ENCODE peak calls at places on chromosomes 16 and 17, in four cellular contexts. V is H1, Q is HCT116, P is K562. J is an unnamed sample.

GRCh38 chr16:60815865-60816264 is 1220.4 kb downstream of the CDH8 start:
- DNase-seq in P (no peak), Q (no peak), V (no peak), J (no peak)

GRCh38 chr16:48462146-48462740 is 77.0 kb upstream of the SIAH1 start:
- DNase-seq in V (no peak), Q (no peak), P (no peak), J (no peak)

GRCh38 chr16:6573577-6573976 is 759.1 kb upstream of the RBFOX1 start:
- DNase-seq in V (peak), Q (no peak), P (no peak), J (peak)

GRCh38 chr17:76268991-76269981 is 4.1 kb downstream of the UBALD2 start:
- DNase-seq in P (no peak), Q (no peak), V (no peak), J (peak)

GRCh38 chr16:75452464-75453190 is 11.9 kb downstream of the TMEM170A start:
- DNase-seq in V (no peak), Q (no peak), P (no peak), J (peak)

GRCh38 chr17:76597156-76598003 is 11.7 kb upstream of the ST6GALNAC2 start:
- DNase-seq in Q (no peak), P (no peak), V (no peak), J (no peak)

GRCh38 chr16:87541004-87541881 is 48.4 kb upstream of the ZCCHC14 start:
- DNase-seq in P (no peak), V (no peak), Q (no peak), J (peak)

GRCh38 chr17:64357191-64357981 is 33.3 kb downstream of the PECAM1 start:
- DNase-seq in Q (no peak), V (no peak), P (no peak), J (no peak)

GRCh38 chr16:68923116-68923515 is 79.8 kb downstream of the TANGO6 start:
- DNase-seq in P (no peak), V (no peak), Q (peak), J (no peak)

GRCh38 chr17:64531955-64532371 is 25.2 kb downstream of the CEP95 start:
- DNase-seq in P (no peak), V (no peak), Q (no peak), J (no peak)

GRCh38 chr17:10048951-10049350 is 143.9 kb upstream of the RCVRN start:
- DNase-seq in Q (no peak), V (no peak), P (no peak), J (no peak)

GRCh38 chr17:42702446-42702845 is 20.1 kb downstream of the CNTNAP1 start:
- DNase-seq in V (no peak), P (no peak), Q (no peak), J (no peak)

GRCh38 chr17:62892870-62893338 is 73.1 kb upstream of the TANC2 start:
- DNase-seq in P (no peak), V (no peak), Q (no peak), J (no peak)

GRCh38 chr17:33498069-33498468 is 205.0 kb upstream of the ASIC2 start:
- DNase-seq in V (no peak), P (no peak), Q (no peak), J (no peak)

GRCh38 chr16:55605756-55606155 is 39.3 kb downstream of the CAPNS2 start:
- DNase-seq in P (no peak), Q (no peak), V (no peak), J (peak)

GRCh38 chr16:67499159-67499558 is 15.8 kb upstream of the AGRP start:
- DNase-seq in V (no peak), P (peak), Q (no peak), J (no peak)

GRCh38 chr17:75587718-75588545 is at the start of gene MYO15B:
- DNase-seq in Q (no peak), P (peak), V (no peak), J (no peak)

GRCh38 chr16:57628008-57628781 is at the start of gene ADGRG1:
- DNase-seq in Q (peak), V (peak), P (peak), J (peak)

GRCh38 chr17:67606471-67606870 is 111.3 kb upstream of the NOL11 start:
- DNase-seq in V (no peak), P (no peak), Q (no peak), J (peak)

GRCh38 chr17:80612997-80613731 is 68.5 kb downstream of the RPTOR start:
- DNase-seq in Q (no peak), V (no peak), P (no peak), J (no peak)

GRCh38 chr17:58402679-58403078 is 14.7 kb downstream of the RNF43 start:
- DNase-seq in Q (peak), P (no peak), V (no peak), J (no peak)

GRCh38 chr16:88761830-88762229 is 23.2 kb downstream of the PIEZO1 start:
- DNase-seq in P (no peak), V (no peak), Q (no peak), J (no peak)

GRCh38 chr17:74407384-74407783 is 24.5 kb upstream of the GPRC5C start:
- DNase-seq in P (no peak), V (no peak), Q (no peak), J (no peak)

GRCh38 chr17:45246861-45247428 is 14.9 kb downstream of the SPATA32 start:
- DNase-seq in V (no peak), Q (no peak), P (peak), J (peak)

GRCh38 chr17:9239821-9240658 is 218.7 kb downstream of the NTN1 start:
- DNase-seq in P (peak), Q (peak), V (no peak), J (peak)

GRCh38 chr17:56699186-56699895 is 105.8 kb downstream of the NOG start:
- DNase-seq in V (peak), Q (peak), P (no peak), J (peak)

GRCh38 chr16:57810197-57811024 is 8.1 kb upstream of the KIFC3 start:
- DNase-seq in V (no peak), P (peak), Q (peak), J (no peak)

GRCh38 chr17:21283482-21284318 is 811 bp upstream of the MAP2K3 start:
- DNase-seq in V (no peak), Q (peak), P (no peak), J (peak)

GRCh38 chr17:21077286-21077685 is 34.5 kb upstream of the USP22 start:
- DNase-seq in V (no peak), P (no peak), Q (no peak), J (no peak)

GRCh38 chr16:80615751-80616150 is 75.0 kb downstream of the DYNLRB2 start:
- DNase-seq in V (no peak), P (no peak), Q (no peak), J (peak)

GRCh38 chr16:80616362-80616761 is 75.6 kb downstream of the DYNLRB2 start:
- DNase-seq in P (no peak), Q (no peak), V (no peak), J (no peak)

GRCh38 chr16:80612461-80613017 is 71.7 kb downstream of the DYNLRB2 start:
- DNase-seq in P (no peak), V (no peak), Q (no peak), J (no peak)

GRCh38 chr16:80611930-80612327 is 71.1 kb downstream of the DYNLRB2 start:
- DNase-seq in Q (no peak), V (no peak), P (peak), J (no peak)

DNA sequence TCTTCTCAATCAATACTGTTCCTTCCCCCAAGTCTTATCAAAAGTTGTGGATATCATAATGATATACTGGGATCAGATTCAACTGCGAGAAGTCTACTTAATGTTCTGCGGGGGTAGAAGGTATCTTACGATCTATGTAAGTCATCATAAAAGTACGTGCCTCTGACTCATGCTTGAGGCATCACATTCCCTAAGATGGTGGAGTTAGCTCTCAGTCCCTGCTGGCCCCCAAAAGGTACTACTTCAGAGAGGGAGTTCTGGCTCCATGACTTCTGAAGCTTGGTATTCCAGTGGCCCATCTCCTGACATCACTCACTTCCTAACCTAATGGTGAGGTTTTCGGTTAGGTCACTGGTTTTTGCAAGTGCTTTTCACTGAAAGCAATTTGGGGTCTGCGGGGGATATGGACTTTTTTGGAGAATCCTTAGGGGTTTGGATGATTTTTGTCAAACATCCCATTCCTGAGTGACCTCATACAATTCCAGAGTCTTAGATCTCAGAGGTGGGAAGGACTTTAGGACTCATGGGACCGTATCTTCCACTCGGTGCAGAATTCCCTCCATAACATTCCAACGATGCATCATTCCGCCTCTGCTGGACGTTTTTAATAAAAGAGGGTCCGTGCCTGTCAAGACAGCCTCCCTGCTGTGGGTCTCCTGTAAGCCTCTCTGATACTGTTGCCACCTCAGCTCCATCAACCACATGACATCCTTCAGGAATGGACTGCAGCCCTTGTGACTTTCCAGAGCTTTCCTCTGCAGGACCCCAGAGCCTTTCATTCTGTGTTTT is 74.3 kb downstream of the DYNLRB2 start:
- DNase-seq in P (no peak), Q (peak), V (no peak), J (no peak)
- TF ChIP-seq YY1 in P (no peak), Q (no peak), V (no peak), J (no peak)

GRCh38 chr16:65832269-65832668 is 534.2 kb upstream of the CDH5 start:
- DNase-seq in V (no peak), P (no peak), Q (no peak), J (peak)

GRCh38 chr16:65832679-65833078 is 533.8 kb upstream of the CDH5 start:
- DNase-seq in P (no peak), Q (no peak), V (no peak), J (peak)

GRCh38 chr16:65825191-65825856 is 541.2 kb upstream of the CDH5 start:
- DNase-seq in P (no peak), V (no peak), Q (no peak), J (no peak)

GRCh38 chr16:65828296-65828695 is 538.2 kb upstream of the CDH5 start:
- DNase-seq in Q (no peak), P (no peak), V (no peak), J (no peak)

GRCh38 chr16:65829076-65829475 is 537.4 kb upstream of the CDH5 start:
- DNase-seq in P (no peak), V (no peak), Q (no peak), J (no peak)
- TF ChIP-seq YY1 in P (no peak), V (no peak), Q (no peak), J (no peak)

DNA sequence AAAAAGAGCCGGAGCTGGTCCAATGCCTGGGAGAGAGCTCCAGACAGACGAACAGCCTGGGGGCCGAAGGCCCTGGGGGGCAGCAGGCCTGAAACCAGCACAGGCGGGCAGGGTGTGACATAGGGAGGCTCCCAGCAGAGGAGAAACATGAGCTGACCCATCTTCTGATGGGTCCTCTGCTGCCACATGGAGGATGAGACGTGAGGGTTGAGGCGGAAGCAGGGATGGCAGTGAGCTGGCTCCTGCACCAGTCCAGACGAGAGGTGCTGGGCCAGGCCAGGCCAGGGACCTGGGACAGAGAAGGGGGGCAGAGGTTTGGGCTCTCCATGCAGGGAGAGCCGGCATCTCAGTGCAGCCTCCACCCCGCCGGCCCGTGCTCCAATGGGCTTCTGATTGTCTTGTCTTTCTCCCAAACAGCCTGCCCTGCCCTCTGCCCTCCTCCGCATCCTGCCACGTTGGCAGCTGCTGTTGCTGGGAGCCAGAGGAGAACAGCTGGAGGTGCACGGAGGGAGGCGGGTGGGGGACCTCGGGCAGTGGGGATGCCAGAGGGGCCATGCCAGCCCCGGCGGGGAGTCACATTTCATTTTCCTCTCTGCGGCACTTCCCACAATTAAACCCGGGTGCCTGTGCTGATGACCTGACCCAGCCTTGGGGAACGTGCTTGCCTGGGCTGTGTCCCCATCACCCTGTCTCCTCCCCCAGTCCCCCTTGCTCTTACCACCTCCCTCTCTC is 139.0 kb upstream of the GSE1 start:
- DNase-seq in P (peak), Q (no peak), V (no peak), J (peak)
- TF ChIP-seq YY1 in P (no peak), Q (no peak), V (no peak), J (no peak)

DNA sequence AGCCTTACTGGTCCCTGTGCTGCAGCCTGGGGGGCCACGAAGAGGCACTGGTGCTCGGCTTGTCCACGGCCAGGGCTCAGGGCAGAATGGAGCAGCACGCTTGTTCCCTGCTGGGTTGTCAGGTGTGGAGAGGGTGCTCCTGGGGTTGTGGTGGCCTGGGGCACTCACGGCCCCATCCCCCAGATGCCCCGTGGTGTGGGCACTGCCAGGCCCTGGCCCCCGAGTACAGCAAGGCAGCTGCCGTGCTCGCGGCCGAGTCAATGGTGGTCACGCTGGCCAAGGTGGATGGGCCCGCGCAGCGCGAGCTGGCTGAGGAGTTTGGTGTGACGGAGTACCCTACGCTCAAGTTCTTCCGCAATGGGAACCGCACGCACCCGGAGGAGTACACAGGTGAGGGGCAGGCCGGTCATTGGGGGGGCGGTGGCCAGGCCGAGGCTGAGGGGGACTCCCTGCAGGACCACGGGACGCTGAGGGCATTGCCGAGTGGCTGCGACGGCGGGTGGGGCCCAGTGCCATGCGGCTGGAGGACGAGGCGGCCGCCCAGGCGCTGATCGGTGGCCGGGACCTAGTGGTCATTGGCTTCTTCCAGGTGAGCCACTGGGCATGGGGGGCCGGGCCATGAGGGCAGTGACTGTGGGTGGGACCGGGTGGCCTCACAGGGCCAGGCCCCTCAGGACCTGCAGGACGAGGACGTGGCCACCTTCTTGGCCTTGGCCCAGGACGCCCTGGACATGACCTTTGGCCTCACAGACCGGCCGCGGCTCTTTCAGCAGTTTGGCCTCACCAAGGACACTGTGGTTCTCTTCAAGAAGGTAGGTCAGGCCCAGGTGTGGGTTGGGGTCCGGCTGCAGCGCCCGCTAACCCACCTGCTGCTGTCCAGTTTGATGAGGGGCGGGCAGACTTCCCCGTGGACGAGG is 1.5 kb downstream of the PDIA2 start:
- DNase-seq in P (no peak), Q (no peak), V (no peak), J (no peak)
- TF ChIP-seq YY1 in P (no peak), Q (no peak), V (no peak), J (no peak)

DNA sequence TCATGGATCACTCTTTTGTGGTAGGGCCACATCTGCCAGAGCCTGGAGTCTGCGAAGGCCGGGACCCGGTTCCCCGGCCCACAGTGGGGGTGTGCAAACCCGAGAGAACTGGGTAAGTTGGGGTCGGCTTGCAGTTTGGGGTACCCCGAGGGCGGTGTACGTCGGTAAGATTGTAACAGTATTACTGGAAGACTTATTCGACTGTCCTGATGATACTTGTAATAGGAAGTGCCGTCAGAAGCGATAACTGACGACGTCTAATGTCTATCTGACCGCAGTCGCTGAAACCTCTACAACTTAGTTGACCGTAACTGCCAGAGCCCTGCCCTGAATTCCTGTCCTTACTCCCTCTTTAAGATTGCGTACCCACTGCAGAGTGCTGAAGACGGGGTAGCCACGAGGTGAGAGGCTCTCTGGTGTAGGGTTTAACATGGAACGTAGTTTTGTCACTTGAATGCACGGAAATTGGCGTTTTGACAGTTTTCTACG is 24.0 kb downstream of the TRPV2 start:
- DNase-seq in Q (no peak), V (no peak), P (peak), J (no peak)
- TF ChIP-seq YY1 in Q (no peak), V (no peak), P (no peak), J (no peak)